ENCODE peak calls at places on chromosomes 11 and 22, in nine cellular contexts. N, L, V, M, A, W, Q, U and D are unnamed samples.

GRCh38 chr11:85628771-85629341 is 463 bp downstream of the TMEM126B start:
- DNase-seq in N (no peak), L (no peak), V (no peak), M (no peak), A (peak; percentile 8), W (no peak), Q (no peak), U (no peak), D (no peak)

GRCh38 chr11:74487875-74488274 is 5.6 kb downstream of the LIPT2 start:
- DNase-seq in N (no peak), L (no peak), V (no peak), M (peak; percentile 26), A (no peak), W (no peak), Q (no peak), U (peak; percentile 51), D (no peak)

GRCh38 chr22:43090130-43090789 is 1.1 kb upstream of the TTLL1 start:
- DNase-seq in N (no peak), L (peak; percentile 40), V (peak; percentile 58), M (no peak), A (peak; percentile 80), W (peak; percentile 95), Q (peak; percentile 90), U (peak; percentile 93), D (no peak)

GRCh38 chr11:131691558-131692041 is 321.2 kb downstream of the NTM start:
- DNase-seq in N (peak; percentile 67), L (no peak), V (no peak), M (peak; percentile 72), A (peak; percentile 11), W (peak; percentile 46), Q (peak; percentile 52), U (no peak), D (peak; percentile 81)

GRCh38 chr11:116605543-116605942 is 167.2 kb downstream of the BUD13 start:
- DNase-seq in N (no peak), L (no peak), V (no peak), M (peak; percentile 95), A (peak; percentile 11), W (peak; percentile 11), Q (peak; percentile 46), U (peak; percentile 35), D (peak; percentile 93)

GRCh38 chr11:130599073-130599654 is 150.7 kb downstream of the ADAMTS15 start:
- DNase-seq in N (peak; percentile 69), L (no peak), V (no peak), M (no peak), A (peak; percentile 50), W (peak; percentile 74), Q (peak; percentile 83), U (no peak), D (no peak)

GRCh38 chr11:119318240-119319135 is 1.6 kb upstream of the MCAM start:
- DNase-seq in N (no peak), L (peak; percentile 51), V (no peak), M (no peak), A (peak; percentile 81), W (peak; percentile 71), Q (peak; percentile 85), U (no peak), D (no peak)

GRCh38 chr11:46122955-46123354 is 1.7 kb upstream of the PHF21A start:
- DNase-seq in N (no peak), L (no peak), V (no peak), M (no peak), A (peak; percentile 53), W (peak; percentile 47), Q (peak; percentile 56), U (no peak), D (no peak)

GRCh38 chr11:70597006-70597555 is 198.8 kb downstream of the CTTN start:
- DNase-seq in N (no peak), L (no peak), V (no peak), M (no peak), A (no peak), W (no peak), Q (no peak), U (no peak), D (no peak)

GRCh38 chr11:106121570-106122320 is 44.3 kb downstream of the AASDHPPT start:
- DNase-seq in N (no peak), L (no peak), V (no peak), M (no peak), A (no peak), W (no peak), Q (no peak), U (peak; percentile 49), D (no peak)

GRCh38 chr22:20229916-20230775 is 38.0 kb downstream of the RTN4R start:
- DNase-seq in N (no peak), L (no peak), V (no peak), M (no peak), A (no peak), W (no peak), Q (peak; percentile 11), U (no peak), D (no peak)

GRCh38 chr11:86181379-86181778 is 63.2 kb upstream of the EED start:
- DNase-seq in N (no peak), L (no peak), V (no peak), M (no peak), A (no peak), W (no peak), Q (no peak), U (no peak), D (no peak)

GRCh38 chr11:19326499-19326898 is 85.8 kb upstream of the E2F8 start:
- DNase-seq in N (no peak), L (no peak), V (no peak), M (no peak), A (peak; percentile 29), W (peak; percentile 63), Q (peak; percentile 58), U (no peak), D (no peak)

GRCh38 chr11:85827768-85828639 is 17.1 kb upstream of the SYTL2 start:
- DNase-seq in N (no peak), L (no peak), V (no peak), M (no peak), A (peak; percentile 91), W (peak; percentile 87), Q (peak; percentile 69), U (peak; percentile 85), D (no peak)

GRCh38 chr11:16820324-16821092 is 82.1 kb downstream of the C11orf58 start:
- DNase-seq in N (peak; percentile 84), L (peak; percentile 58), V (no peak), M (peak; percentile 85), A (peak; percentile 61), W (peak; percentile 80), Q (peak; percentile 86), U (peak; percentile 77), D (peak; percentile 77)
- TF ChIP-seq CTCF in N (peak; percentile 67), L (peak; percentile 46), V (peak; percentile 94), M (peak; percentile 78), A (peak; percentile 79), W (peak; percentile 93), Q (peak; percentile 93), U (peak; percentile 91), D (peak; percentile 94)

DNA sequence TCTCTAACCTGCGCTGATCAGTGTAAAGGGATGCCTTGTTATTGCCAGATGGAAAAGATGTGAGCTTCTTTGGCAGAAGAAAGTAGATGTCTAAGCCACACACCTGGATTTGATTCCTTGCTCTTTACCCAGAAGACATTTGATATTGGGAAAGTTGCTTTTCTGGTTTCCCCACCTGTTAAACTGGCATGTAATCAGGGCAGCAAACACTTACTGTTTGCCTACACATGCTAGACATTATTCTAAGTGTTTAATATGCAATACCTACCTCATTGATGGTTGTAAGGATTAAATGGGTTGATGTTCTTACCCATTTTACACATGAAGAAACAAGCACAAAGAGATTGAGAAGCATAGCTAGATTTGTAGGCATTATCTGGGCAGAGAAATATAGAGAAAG is 16.6 kb downstream of the ASRGL1 start:
- DNase-seq in N (no peak), L (no peak), V (no peak), M (no peak), A (no peak), W (no peak), Q (no peak), U (no peak), D (no peak)
- TF ChIP-seq CTCF in N (no peak), L (no peak), V (no peak), M (no peak), A (no peak), W (no peak), Q (no peak), U (no peak), D (no peak)

DNA sequence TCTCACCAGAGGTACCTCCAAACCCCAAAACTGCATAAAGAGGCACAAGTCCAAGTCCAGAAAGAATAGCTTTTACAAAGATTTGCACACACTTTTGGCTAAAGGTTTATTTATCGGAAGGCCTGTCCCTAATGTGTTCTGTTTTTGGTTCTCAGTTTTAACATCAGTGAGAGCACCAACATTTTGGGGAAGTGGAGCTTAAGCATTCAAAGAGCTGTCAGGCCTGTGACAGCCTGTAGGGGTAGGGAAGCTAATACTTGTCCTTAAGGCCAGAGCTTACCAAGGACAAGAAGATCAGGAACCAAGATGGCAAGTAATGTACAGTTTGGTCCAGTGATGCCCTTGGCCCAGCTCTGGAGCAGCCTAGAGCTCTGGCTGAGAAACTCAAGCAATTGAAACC is 38.9 kb upstream of the SCUBE2 start:
- DNase-seq in N (no peak), L (no peak), V (no peak), M (no peak), A (no peak), W (no peak), Q (no peak), U (no peak), D (no peak)
- TF ChIP-seq CTCF in N (no peak), L (no peak), V (peak; percentile 30), M (no peak), A (no peak), W (no peak), Q (no peak), U (no peak), D (no peak)

DNA sequence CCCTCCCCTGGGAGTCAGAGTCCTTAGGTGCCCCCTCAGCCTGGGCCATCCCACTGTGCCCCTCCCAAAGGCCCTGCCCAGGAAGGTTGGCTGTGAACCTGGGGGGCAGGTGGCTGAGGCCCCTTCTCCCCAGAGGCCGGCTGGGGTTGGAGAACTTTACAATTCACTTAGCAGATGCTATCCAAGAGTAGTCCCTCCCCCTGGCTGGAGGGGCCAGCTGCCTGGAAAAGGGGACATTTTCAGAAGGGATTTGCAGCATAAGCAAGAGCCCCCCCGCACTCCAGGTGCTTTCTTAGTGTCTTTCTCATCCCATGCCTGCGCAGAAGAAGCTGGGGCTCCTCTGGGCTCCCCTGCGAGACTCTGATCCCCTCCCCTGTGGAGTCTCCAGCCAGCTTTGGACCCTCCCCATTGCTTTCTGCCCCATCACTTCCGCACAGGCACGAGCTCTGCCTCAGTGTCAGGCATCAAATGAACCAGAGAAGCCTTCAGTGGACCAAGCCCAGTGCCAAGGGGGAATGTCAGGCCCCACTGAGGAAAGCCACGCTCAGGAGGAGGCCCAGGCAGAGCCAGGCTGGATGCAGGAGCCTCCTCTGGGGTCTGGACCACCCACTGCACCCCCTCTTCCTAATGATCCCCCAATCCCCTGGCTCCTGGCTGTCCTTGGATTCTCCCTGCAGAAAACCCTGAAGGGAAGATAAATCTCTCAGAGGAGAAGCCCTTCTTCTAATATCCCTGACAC is 3.7 kb downstream of the SSTR3 start:
- DNase-seq in N (no peak), L (no peak), V (peak; percentile 38), M (no peak), A (no peak), W (no peak), Q (no peak), U (no peak), D (no peak)
- TF ChIP-seq CTCF in N (no peak), L (no peak), V (no peak), M (no peak), A (no peak), W (no peak), Q (no peak), U (no peak), D (no peak)